ENCODE peak calls at places on chromosome 2, in five cellular contexts. W is ovary, R is IMR-90, Y is uterus, C is NB4. M is an unnamed sample.

GRCh38 chr2:68767031-68767961 is 32.7 kb downstream of the ARHGAP25 start:
- DNase-seq in Y (no peak), R (no peak), W (no peak), C (peak; percentile 48), M (no peak)

GRCh38 chr2:88892207-88892606 is 200.7 kb downstream of the RPIA start:
- DNase-seq in Y (no peak), C (no peak), R (no peak), W (no peak), M (no peak)

GRCh38 chr2:16182841-16183240 is 242.5 kb downstream of the MYCN start:
- DNase-seq in R (no peak), W (no peak), C (no peak), Y (no peak), M (no peak)

GRCh38 chr2:1808921-1809551 is 64.7 kb upstream of the PXDN start:
- DNase-seq in W (no peak), Y (no peak), C (no peak), R (peak; percentile 10), M (no peak)

GRCh38 chr2:119696005-119696404 is 17.0 kb downstream of the TMEM177 start:
- DNase-seq in W (no peak), Y (no peak), C (no peak), R (no peak), M (no peak)

GRCh38 chr2:162153608-162154224 is 1.7 kb upstream of the GCG start:
- DNase-seq in C (peak; percentile 73), R (peak; percentile 49), Y (peak; percentile 23), W (no peak), M (peak; percentile 16)

GRCh38 chr2:15120578-15120977 is 440.6 kb downstream of the NBAS start:
- DNase-seq in Y (no peak), R (no peak), W (no peak), C (peak; percentile 45), M (no peak)

GRCh38 chr2:119888673-119889072 is 124.2 kb upstream of the EPB41L5 start:
- DNase-seq in W (no peak), Y (no peak), R (peak; percentile 92), C (no peak), M (no peak)

GRCh38 chr2:237556773-237557632 is 9.4 kb upstream of the PRLH start:
- DNase-seq in W (no peak), C (no peak), R (peak; percentile 12), Y (no peak), M (no peak)

GRCh38 chr2:160493227-160494028 is at the start of gene RBMS1:
- DNase-seq in R (peak; percentile 44), C (peak; percentile 77), Y (peak; percentile 67), W (peak; percentile 76), M (peak; percentile 27)

GRCh38 chr2:189849550-189849949 is 65.3 kb downstream of the PMS1 start:
- DNase-seq in Y (no peak), C (no peak), W (no peak), R (no peak), M (no peak)

GRCh38 chr2:176997074-176997791 is 215.4 kb upstream of the HNRNPA3 start:
- DNase-seq in C (peak; percentile 27), W (no peak), Y (no peak), R (peak; percentile 72), M (no peak)

GRCh38 chr2:88854528-88854927 is 163.1 kb downstream of the RPIA start:
- DNase-seq in Y (no peak), R (no peak), C (no peak), W (no peak), M (no peak)

GRCh38 chr2:112621792-112622527 is 23.8 kb upstream of the SLC20A1 start:
- DNase-seq in C (no peak), R (peak; percentile 94), Y (no peak), W (no peak), M (no peak)

GRCh38 chr2:128525653-128526052 is 207.0 kb upstream of the HS6ST1 start:
- DNase-seq in C (peak; percentile 77), R (peak; percentile 35), Y (no peak), W (no peak), M (no peak)

GRCh38 chr2:128270306-128271185 is 48.1 kb downstream of the HS6ST1 start:
- DNase-seq in C (no peak), R (no peak), Y (no peak), W (peak; percentile 16), M (peak; percentile 10)

GRCh38 chr2:106960633-106961205 is 74.8 kb upstream of the ST6GAL2 start:
- DNase-seq in C (no peak), R (no peak), W (no peak), Y (no peak), M (no peak)

GRCh38 chr2:63755980-63756379 is 85.7 kb upstream of the UGP2 start:
- DNase-seq in Y (no peak), C (no peak), W (no peak), R (peak; percentile 77), M (no peak)

GRCh38 chr2:119289093-119289492 is 65.5 kb downstream of the STEAP3 start:
- DNase-seq in W (no peak), C (no peak), Y (no peak), R (no peak), M (no peak)

GRCh38 chr2:46024146-46024779 is 272.9 kb upstream of the EPAS1 start:
- DNase-seq in Y (no peak), C (no peak), W (no peak), R (no peak), M (no peak)

GRCh38 chr2:201148434-201148833 is 32.5 kb downstream of the CFLAR start:
- DNase-seq in C (no peak), Y (no peak), W (no peak), R (no peak), M (no peak)

GRCh38 chr2:191363267-191363666 is 118.1 kb downstream of the MYO1B start:
- DNase-seq in C (peak; percentile 32), R (no peak), W (no peak), Y (no peak), M (no peak)

GRCh38 chr2:21041943-21042707 is 1.7 kb downstream of the APOB start:
- DNase-seq in C (no peak), R (no peak), W (no peak), Y (no peak), M (no peak)
- H3K4me3 ChIP-seq in C (no peak overlapping the region), R (no peak overlapping the region), W (no peak overlapping the region), Y (no peak overlapping the region), M (no peak overlapping the region)

DNA sequence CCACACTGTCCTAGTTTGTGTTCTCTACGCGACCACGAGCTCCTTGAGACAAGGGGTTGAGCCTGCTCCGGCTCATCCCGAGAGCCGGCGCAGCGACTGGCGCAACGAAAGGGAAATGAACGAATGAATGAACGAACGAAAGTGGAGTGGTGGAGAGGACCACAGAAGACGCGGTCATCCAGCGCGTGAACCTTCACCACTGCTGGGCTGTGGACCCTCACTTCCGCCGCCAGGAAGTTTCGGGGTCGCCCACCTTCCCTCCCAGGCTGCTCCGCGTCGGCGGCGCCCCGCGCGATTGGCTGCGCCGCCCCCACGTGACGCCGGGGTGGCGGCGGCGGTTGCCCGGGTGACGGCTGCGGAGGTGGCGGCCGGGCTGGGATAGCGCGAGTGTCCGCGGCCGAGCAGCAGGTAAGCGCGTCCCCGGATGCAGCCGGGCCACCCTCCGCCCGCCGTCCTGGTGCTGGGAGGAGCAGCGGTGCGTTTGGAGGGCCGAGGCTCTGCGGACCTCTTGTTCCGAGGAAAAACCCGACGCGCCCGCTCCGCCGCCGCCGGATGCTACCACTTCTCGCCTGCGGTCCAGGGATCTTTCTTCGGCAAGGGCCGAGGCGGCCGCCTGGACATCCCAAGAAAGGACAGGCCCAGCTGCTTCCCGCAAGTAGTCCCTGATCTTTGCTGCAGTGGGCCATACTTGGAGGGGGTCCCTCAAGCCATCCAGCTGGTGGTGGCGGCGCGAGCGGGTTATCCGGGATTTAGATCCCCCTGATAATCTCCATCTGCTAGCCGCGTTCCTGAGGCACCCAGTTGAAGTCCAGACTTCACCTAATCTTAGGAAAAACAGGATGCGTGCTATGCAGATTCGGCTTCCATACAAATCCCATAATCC is at the start of gene ARMC9:
- DNase-seq in W (peak; percentile 84), Y (peak; percentile 78), C (peak; percentile 83), R (peak; percentile 51), M (peak; percentile 47)
- TF ChIP-seq POLR2A in W (no peak), Y (no peak), C (peak; percentile 77), R (no peak), M (peak; percentile 27)

DNA sequence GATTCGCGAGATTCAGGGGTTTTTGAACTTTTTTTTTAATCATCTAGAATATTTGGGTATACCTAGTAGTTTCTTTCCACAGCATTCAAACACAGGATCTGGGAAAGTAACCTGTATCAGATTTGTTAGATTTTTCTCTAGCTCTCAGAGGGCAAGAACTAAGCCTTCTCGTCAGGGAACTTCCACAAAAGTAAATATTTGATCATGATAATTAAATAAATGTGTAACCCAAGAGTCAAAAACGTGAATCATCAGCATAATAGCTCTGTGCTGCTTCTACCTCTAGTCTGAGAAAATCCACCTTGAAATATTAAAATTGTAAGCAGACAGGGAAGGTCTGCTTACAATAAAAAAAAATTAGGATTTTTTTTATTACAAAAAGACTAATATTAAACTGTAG is 225.7 kb upstream of the SPOPL start:
- DNase-seq in W (no peak), R (peak; percentile 79), Y (no peak), C (no peak), M (no peak)
- H3K4me3 ChIP-seq in W (no peak overlapping the region), R (no peak overlapping the region), Y (no peak overlapping the region), C (no peak overlapping the region), M (no peak overlapping the region)

DNA sequence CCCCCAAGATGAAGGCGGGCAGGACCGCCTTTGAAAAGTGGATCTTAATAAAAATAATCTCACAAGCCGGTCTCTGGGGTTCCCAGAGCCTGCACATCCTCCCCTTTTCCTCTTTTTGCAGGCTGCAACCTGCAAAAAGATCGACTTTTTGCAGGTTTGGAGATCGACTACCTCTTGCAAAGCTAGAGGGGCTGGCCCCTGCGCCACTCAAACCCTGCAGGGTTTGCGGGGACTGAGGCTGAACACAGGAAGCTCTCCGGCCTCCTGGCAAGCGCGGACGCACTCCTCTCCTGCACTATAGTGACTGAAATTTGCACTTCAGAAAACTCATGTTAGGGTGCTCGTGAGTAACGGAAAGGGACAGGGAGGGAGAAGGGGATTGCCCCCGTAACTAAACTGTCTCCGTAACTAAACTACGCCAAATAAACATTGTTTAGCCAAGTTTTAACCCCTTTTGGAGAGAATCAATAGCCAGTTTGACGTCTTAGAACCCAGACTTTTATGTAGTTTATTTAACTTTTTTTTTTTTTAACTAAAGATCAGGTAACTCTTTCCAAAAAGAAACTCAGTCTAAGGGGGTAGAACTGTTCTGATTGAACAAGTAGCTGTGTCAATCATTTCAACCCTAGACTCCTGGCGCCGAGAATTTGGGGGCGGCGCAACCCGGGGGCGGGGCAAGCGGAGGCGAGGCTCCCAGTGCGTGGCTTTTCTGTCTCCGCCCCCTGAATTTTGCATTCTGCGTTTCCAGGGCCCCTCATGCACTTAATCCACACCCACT is 2.5 kb downstream of the IGFBP5 start:
- DNase-seq in W (peak; percentile 90), Y (peak; percentile 95), R (peak; percentile 81), C (peak; percentile 63), M (peak; percentile 91)
- TF ChIP-seq POLR2A in W (no peak), Y (no peak), R (peak; percentile 12), C (no peak), M (no peak)